ENCODE peak calls at places on chromosomes 3 and 15, in nine cellular contexts. O is H54, H is heart left ventricle, N is NCI-H69, T is AML-193, P is pancreas, V is substantia nigra, J is cardiac muscle cell, M is ovary. G is an unnamed sample.

GRCh38 chr3:187616307-187616939 is 53.8 kb downstream of the SST start:
- DNase-seq in O (peak), H (no peak), N (peak), T (peak), P (no peak), V (no peak), J (peak), M (no peak), G (peak)

GRCh38 chr3:3666664-3667063 is 132.6 kb upstream of the LRRN1 start:
- DNase-seq in O (no peak), H (no peak), N (peak), T (no peak), P (no peak), V (no peak), J (no peak), M (no peak), G (no peak)

GRCh38 chr3:105458518-105459215 is 92.0 kb downstream of the ALCAM start:
- DNase-seq in O (no peak), H (no peak), N (no peak), T (no peak), P (no peak), V (no peak), J (no peak), M (no peak), G (no peak)

GRCh38 chr3:190345027-190345821 is 23.0 kb upstream of the CLDN1 start:
- DNase-seq in O (no peak), H (no peak), N (no peak), T (no peak), P (no peak), V (no peak), J (peak), M (peak), G (no peak)

GRCh38 chr15:70783041-70783440 is 19.7 kb upstream of the UACA start:
- DNase-seq in O (no peak), H (no peak), N (no peak), T (no peak), P (no peak), V (no peak), J (no peak), M (no peak), G (no peak)

GRCh38 chr3:58588030-58588614 is 10.9 kb upstream of the FAM107A start:
- DNase-seq in O (peak), H (no peak), N (no peak), T (no peak), P (no peak), V (no peak), J (peak), M (no peak), G (peak)

GRCh38 chr3:191363221-191363620 is 32.9 kb upstream of the UTS2B start:
- DNase-seq in O (no peak), H (no peak), N (no peak), T (no peak), P (no peak), V (no peak), J (no peak), M (no peak), G (no peak)

GRCh38 chr3:32421991-32422859 is 30.6 kb downstream of the CMTM7 start:
- DNase-seq in O (peak), H (peak), N (peak), T (peak), P (peak), V (peak), J (no peak), M (peak), G (no peak)

GRCh38 chr3:136778865-136779264 is 26.7 kb upstream of the STAG1 start:
- DNase-seq in O (no peak), H (no peak), N (no peak), T (no peak), P (no peak), V (no peak), J (no peak), M (no peak), G (no peak)

GRCh38 chr15:39145854-39146253 is 435.0 kb upstream of the THBS1 start:
- DNase-seq in O (no peak), H (no peak), N (no peak), T (no peak), P (no peak), V (no peak), J (no peak), M (no peak), G (no peak)

G was measured in HuH-7.5.